ENCODE peak calls at places on chromosomes 12 and 14, in seven cellular contexts. U, N, C, P, O, G and H are unnamed samples.

GRCh38 chr14:102028733-102029132 is 58.1 kb downstream of the HSP90AA1 start:
- DNase-seq in C (peak), P (no peak), U (no peak), N (no peak), O (peak), G (peak), H (no peak)

GRCh38 chr12:77855548-77855947 is 24.9 kb downstream of the NAV3 start:
- DNase-seq in G (no peak), C (no peak), P (no peak), U (no peak), N (peak), O (no peak), H (no peak)

GRCh38 chr12:93592641-93593396 is 20.3 kb downstream of the SOCS2 start:
- DNase-seq in U (no peak), C (no peak), P (no peak), G (no peak), O (no peak), N (no peak), H (no peak)

GRCh38 chr12:131074221-131075083 is 120.7 kb downstream of the ADGRD1 start:
- DNase-seq in N (no peak), O (no peak), U (peak), G (no peak), C (no peak), P (no peak), H (peak)

GRCh38 chr12:22856120-22856699 is 231.2 kb downstream of the ETNK1 start:
- DNase-seq in N (no peak), U (no peak), P (no peak), O (peak), C (no peak), G (peak), H (peak)

GRCh38 chr12:101707131-101707782 is 9.8 kb downstream of the CHPT1 start:
- DNase-seq in U (no peak), P (no peak), O (no peak), C (peak), N (no peak), G (peak), H (no peak)

GRCh38 chr12:124678421-124678893 is 111.0 kb upstream of the NCOR2 start:
- DNase-seq in U (no peak), O (no peak), P (no peak), C (no peak), G (no peak), N (peak), H (no peak)

GRCh38 chr12:53173085-53173715 is 7.3 kb upstream of the ZNF740 start:
- DNase-seq in N (no peak), U (no peak), O (no peak), G (no peak), P (no peak), C (no peak), H (no peak)

GRCh38 chr12:18120899-18121298 is 30.9 kb upstream of the RERGL start:
- DNase-seq in P (no peak), O (no peak), C (no peak), U (no peak), N (no peak), G (no peak), H (no peak)

GRCh38 chr12:4027412-4027811 is 154.2 kb upstream of the PARP11 start:
- DNase-seq in U (no peak), P (no peak), C (no peak), G (no peak), N (no peak), O (no peak), H (no peak)

GRCh38 chr12:4034926-4035325 is 161.7 kb upstream of the PARP11 start:
- DNase-seq in P (no peak), G (peak), C (no peak), N (no peak), U (no peak), O (peak), H (no peak)

GRCh38 chr12:4030938-4031702 is 157.9 kb upstream of the PARP11 start:
- DNase-seq in U (peak), N (peak), O (peak), G (peak), P (peak), C (peak), H (peak)

GRCh38 chr12:4032906-4033628 is 159.9 kb upstream of the PARP11 start:
- DNase-seq in U (no peak), P (no peak), C (no peak), N (no peak), O (no peak), G (no peak), H (no peak)

DNA sequence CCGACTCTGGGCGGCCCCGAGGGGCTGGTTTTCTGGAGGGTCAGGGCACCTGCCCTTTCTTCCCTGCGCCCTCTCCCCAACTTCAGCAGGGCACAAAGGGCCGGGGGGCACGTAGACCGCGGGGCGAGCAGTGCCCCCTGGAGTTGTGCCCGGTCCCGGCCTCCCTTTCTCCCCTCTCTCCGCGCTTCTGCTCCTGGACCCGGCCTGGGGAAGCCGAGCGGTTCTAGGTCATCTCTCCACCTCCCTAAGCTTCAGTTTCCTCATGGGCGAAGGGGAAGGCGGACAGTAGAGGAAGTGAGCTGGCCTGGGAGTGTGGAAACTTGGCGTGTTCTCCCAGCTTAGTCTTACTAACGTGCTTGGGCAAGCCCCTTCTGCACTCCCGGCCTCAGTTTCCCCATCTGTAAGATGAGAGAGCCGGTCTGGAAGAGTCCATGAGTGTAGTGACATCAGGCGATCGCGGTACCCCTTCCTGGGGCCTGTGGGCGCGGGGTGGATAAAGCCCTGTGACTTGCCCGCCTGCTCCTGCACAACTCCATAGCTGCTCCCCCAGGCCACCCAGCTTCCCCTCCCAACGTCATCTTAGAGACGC is 158.6 kb upstream of the PARP11 start:
- DNase-seq in U (no peak), G (peak), P (peak), O (no peak), N (no peak), C (peak), H (no peak)
- TF ChIP-seq CTCF in U (no peak), G (no peak), P (no peak), O (no peak), N (no peak), C (no peak), H (no peak)

DNA sequence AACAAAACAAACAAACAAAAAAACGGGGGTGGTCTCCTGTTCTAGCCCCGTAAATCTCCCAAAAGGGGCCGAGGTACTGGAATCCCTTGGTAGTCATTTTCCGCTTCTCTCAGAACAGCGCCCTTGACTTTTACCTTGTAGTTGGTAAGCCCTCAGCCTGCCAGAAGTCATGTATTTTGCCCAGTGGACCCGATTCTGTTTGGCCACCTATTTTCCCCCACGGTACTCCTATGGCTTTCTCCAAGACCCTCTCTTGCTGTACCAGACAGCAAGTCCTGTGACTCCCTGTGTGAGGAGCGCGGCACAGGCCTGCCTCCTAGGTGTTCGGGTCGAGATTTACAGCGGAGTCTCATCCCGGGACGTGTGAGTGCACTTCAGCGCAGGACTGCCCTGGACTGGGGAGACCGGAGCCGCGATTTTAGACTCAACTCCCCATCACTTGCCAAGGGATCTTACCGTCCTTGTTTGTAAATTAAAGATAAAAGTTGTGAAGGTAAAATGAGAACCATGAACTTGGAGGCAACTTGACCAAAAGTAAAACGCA is 1.1 kb upstream of the MBD6 start:
- DNase-seq in O (no peak), P (no peak), C (no peak), N (peak), U (peak), G (peak), H (no peak)
- TF ChIP-seq CTCF in O (no peak), P (no peak), C (peak), N (no peak), U (no peak), G (no peak), H (no peak)

GRCh38 chr12:110647669-110648068 is 33.7 kb downstream of the TCTN1 start:
- DNase-seq in N (no peak), U (no peak), C (no peak), P (peak), O (no peak), G (no peak), H (no peak)

GRCh38 chr12:110649341-110649847 is 35.5 kb downstream of the TCTN1 start:
- DNase-seq in P (no peak), N (no peak), U (no peak), C (no peak), G (no peak), O (no peak), H (no peak)
- TF ChIP-seq CTCF in P (no peak), N (no peak), U (no peak), C (no peak), G (no peak), O (no peak), H (no peak)

GRCh38 chr14:104895207-104895785 is 29.4 kb upstream of the PLD4 start:
- DNase-seq in P (no peak), U (peak), N (no peak), C (no peak), G (no peak), O (no peak), H (no peak)
- TF ChIP-seq CTCF in P (no peak), U (no peak), N (no peak), C (no peak), G (no peak), O (no peak), H (no peak)